ENCODE peak calls at places on chromosome 1, in nine cellular contexts. E, M, A, B, W, X, K, U and O are unnamed samples.
A peak's percentile ranks its signal among the peaks of the same experiment; 100 is the strongest.

GRCh38 chr1:210376836-210377377 is 48.2 kb downstream of the HHAT start:
- DNase-seq in E (no peak), M (peak; percentile 61), A (peak; percentile 56), B (no peak), W (no peak), X (no peak), K (no peak), U (no peak), O (no peak)

GRCh38 chr1:41520951-41521742 is 36.7 kb upstream of the EDN2 start:
- DNase-seq in E (no peak), M (no peak), A (no peak), B (no peak), W (no peak), X (no peak), K (no peak), U (no peak), O (no peak)

GRCh38 chr1:113226118-113226517 is 153.1 kb downstream of the LRIG2 start:
- DNase-seq in E (no peak), M (no peak), A (no peak), B (no peak), W (no peak), X (no peak), K (no peak), U (no peak), O (no peak)

GRCh38 chr1:214977133-214977532 is 105.4 kb upstream of the KCNK2 start:
- DNase-seq in E (no peak), M (no peak), A (no peak), B (no peak), W (no peak), X (no peak), K (no peak), U (no peak), O (peak; percentile 81)

GRCh38 chr1:211687462-211688215 is 12.2 kb upstream of the NEK2 start:
- DNase-seq in E (no peak), M (no peak), A (no peak), B (no peak), W (no peak), X (no peak), K (no peak), U (no peak), O (no peak)

GRCh38 chr1:43452789-43453441 is 816 bp downstream of the HYI start:
- DNase-seq in E (peak; percentile 8), M (peak; percentile 68), A (peak; percentile 79), B (peak; percentile 40), W (peak; percentile 57), X (peak; percentile 83), K (no peak), U (peak; percentile 32), O (peak; percentile 59)

GRCh38 chr1:161730050-161730564 is 8.8 kb downstream of the FCRLB start:
- DNase-seq in E (no peak), M (peak; percentile 72), A (peak; percentile 67), B (peak; percentile 50), W (no peak), X (no peak), K (no peak), U (no peak), O (peak; percentile 51)

GRCh38 chr1:85692730-85693314 is 15.4 kb downstream of the ZNHIT6 start:
- DNase-seq in E (peak; percentile 3), M (peak; percentile 78), A (peak; percentile 66), B (no peak), W (no peak), X (no peak), K (no peak), U (peak; percentile 22), O (peak; percentile 85)

GRCh38 chr1:24874056-24874455 is 56.0 kb downstream of the RUNX3 start:
- DNase-seq in E (no peak), M (no peak), A (no peak), B (no peak), W (no peak), X (no peak), K (no peak), U (no peak), O (no peak)

GRCh38 chr1:89739013-89739843 is 81.6 kb upstream of the LRRC8D start:
- DNase-seq in E (no peak), M (peak; percentile 80), A (peak; percentile 16), B (peak; percentile 28), W (no peak), X (no peak), K (no peak), U (no peak), O (peak; percentile 65)

GRCh38 chr1:51344276-51344601 is 13.9 kb upstream of the TTC39A start:
- DNase-seq in E (no peak), M (no peak), A (no peak), B (peak; percentile 11), W (no peak), X (no peak), K (no peak), U (no peak), O (no peak)

GRCh38 chr1:80468356-80468755 is 1332.4 kb upstream of the ADGRL2 start:
- DNase-seq in E (no peak), M (no peak), A (no peak), B (no peak), W (no peak), X (no peak), K (no peak), U (no peak), O (no peak)

GRCh38 chr1:99266731-99267130 is 2.4 kb downstream of the PLPPR4 start:
- DNase-seq in E (no peak), M (peak; percentile 96), A (peak; percentile 83), B (no peak), W (no peak), X (no peak), K (no peak), U (peak; percentile 77), O (peak; percentile 27)

GRCh38 chr1:99269321-99269720 is 5.0 kb downstream of the PLPPR4 start:
- DNase-seq in E (no peak), M (peak; percentile 7), A (no peak), B (no peak), W (no peak), X (no peak), K (no peak), U (no peak), O (no peak)

GRCh38 chr1:99268021-99268420 is 3.7 kb downstream of the PLPPR4 start:
- DNase-seq in E (no peak), M (peak; percentile 50), A (peak; percentile 70), B (no peak), W (no peak), X (no peak), K (no peak), U (peak; percentile 86), O (no peak)

GRCh38 chr1:99264201-99265021 is at the start of gene PLPPR4:
- DNase-seq in E (peak; percentile 78), M (peak; percentile 43), A (peak; percentile 72), B (peak; percentile 16), W (peak; percentile 78), X (peak; percentile 63), K (peak; percentile 63), U (no peak), O (peak; percentile 10)

GRCh38 chr1:99265124-99265523 is 832 bp downstream of the PLPPR4 start:
- DNase-seq in E (no peak), M (no peak), A (no peak), B (no peak), W (no peak), X (no peak), K (no peak), U (no peak), O (no peak)
- H3K4me3 ChIP-seq in E (peak overlapping the region; percentile 47), M (peak overlapping the region; percentile 57), A (peak overlapping the region; percentile 67), B (no peak overlapping the region), W (no peak overlapping the region), X (peak overlapping the region; percentile 43), K (peak overlapping the region; percentile 83), U (no peak overlapping the region), O (no peak overlapping the region)

GRCh38 chr1:221247050-221247449 is 367.8 kb downstream of the HLX start:
- DNase-seq in E (no peak), M (no peak), A (no peak), B (no peak), W (no peak), X (no peak), K (no peak), U (no peak), O (no peak)
- H3K4me3 ChIP-seq in E (no peak overlapping the region), M (no peak overlapping the region), A (no peak overlapping the region), B (no peak overlapping the region), W (no peak overlapping the region), X (no peak overlapping the region), K (no peak overlapping the region), U (no peak overlapping the region), O (no peak overlapping the region)

DNA sequence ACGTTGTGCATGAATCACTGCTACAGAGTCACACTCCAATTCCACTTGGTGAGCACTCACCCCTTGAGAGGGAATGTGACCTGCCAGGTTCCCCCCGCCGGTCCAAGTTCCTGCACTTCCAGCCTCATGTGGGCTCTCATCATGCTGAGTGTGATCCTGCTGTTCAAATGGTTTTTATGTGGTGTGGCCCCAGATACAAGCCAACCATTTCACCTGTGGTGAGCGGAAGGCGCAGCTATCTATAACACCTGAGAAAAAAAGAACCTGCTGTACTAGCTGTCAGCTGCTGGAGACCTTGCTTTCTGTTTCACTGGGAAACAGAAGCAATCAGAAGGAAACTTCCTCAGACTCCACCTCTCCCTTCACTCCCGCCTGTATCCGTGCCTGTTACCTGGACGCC is 64.5 kb upstream of the RPL11 start:
- DNase-seq in E (no peak), M (no peak), A (no peak), B (no peak), W (no peak), X (no peak), K (no peak), U (no peak), O (no peak)
- H3K4me3 ChIP-seq in E (no peak overlapping the region), M (no peak overlapping the region), A (no peak overlapping the region), B (no peak overlapping the region), W (no peak overlapping the region), X (no peak overlapping the region), K (no peak overlapping the region), U (no peak overlapping the region), O (no peak overlapping the region)

GRCh38 chr1:27571439-27572018 is 32.4 kb downstream of the AHDC1 start:
- DNase-seq in E (no peak), M (no peak), A (no peak), B (peak; percentile 59), W (peak; percentile 64), X (peak; percentile 83), K (no peak), U (no peak), O (no peak)
- H3K4me3 ChIP-seq in E (peak overlapping the region; percentile 16), M (no peak overlapping the region), A (no peak overlapping the region), B (no peak overlapping the region), W (no peak overlapping the region), X (peak overlapping the region; percentile 3), K (no peak overlapping the region), U (no peak overlapping the region), O (no peak overlapping the region)

GRCh38 chr1:185314416-185314815 is 2.6 kb downstream of the IVNS1ABP start:
- DNase-seq in E (peak; percentile 30), M (no peak), A (peak; percentile 46), B (no peak), W (no peak), X (no peak), K (no peak), U (no peak), O (peak; percentile 9)
- H3K4me3 ChIP-seq in E (peak overlapping the region; percentile 58), M (peak overlapping the region; percentile 38), A (peak overlapping the region; percentile 84), B (peak overlapping the region; percentile 77), W (no peak overlapping the region), X (no peak overlapping the region), K (peak overlapping the region; percentile 95), U (peak overlapping the region; percentile 97), O (no peak overlapping the region)